ENCODE peak calls at places on chromosomes 5 and 9, in five cellular contexts. U is A549, G is K562, Z is HepG2, O is GM12878. L is an unnamed sample.

GRCh38 chr9:112207451-112207850 is 32.4 kb upstream of the SUSD1 start:
- DNase-seq in Z (no peak), U (no peak), O (no peak), G (no peak), L (no peak)

GRCh38 chr9:127520941-127521918 is 69.9 kb downstream of the LRSAM1 start:
- DNase-seq in Z (no peak), O (no peak), G (no peak), U (no peak), L (peak; percentile 90)

GRCh38 chr5:9421823-9422354 is 124.0 kb downstream of the SEMA5A start:
- DNase-seq in O (no peak), G (no peak), Z (no peak), U (no peak), L (no peak)

GRCh38 chr5:79109527-79110492 is 1.8 kb upstream of the BHMT start:
- DNase-seq in G (peak; percentile 45), O (no peak), Z (peak; percentile 28), U (peak; percentile 36), L (no peak)

GRCh38 chr5:20601678-20602100 is 613.7 kb upstream of the CDH18 start:
- DNase-seq in G (no peak), Z (no peak), U (peak; percentile 48), O (no peak), L (no peak)

GRCh38 chr9:88396836-88397577 is 8.8 kb downstream of the SPIN1 start:
- DNase-seq in O (no peak), G (no peak), Z (no peak), U (no peak), L (peak; percentile 53)

GRCh38 chr9:135992486-135993408 is 31.6 kb upstream of the UBAC1 start:
- DNase-seq in Z (peak; percentile 81), U (peak; percentile 70), O (no peak), G (peak; percentile 81), L (peak; percentile 81)

GRCh38 chr5:143979044-143979690 is 167.2 kb downstream of the HMHB1 start:
- DNase-seq in U (no peak), Z (no peak), G (no peak), O (no peak), L (no peak)

GRCh38 chr9:98790601-98791146 is 5.7 kb downstream of the ANKS6 start:
- DNase-seq in O (no peak), U (no peak), G (no peak), Z (no peak), L (no peak)

GRCh38 chr9:77851862-77852602 is 179.6 kb downstream of the GNAQ start:
- DNase-seq in O (no peak), Z (peak; percentile 39), G (no peak), U (no peak), L (peak; percentile 66)

GRCh38 chr5:93890657-93891056 is 149.3 kb upstream of the POU5F2 start:
- DNase-seq in G (no peak), U (no peak), O (no peak), Z (no peak), L (peak; percentile 7)

GRCh38 chr9:29548436-29548835 is 1975.2 kb upstream of the C9orf72 start:
- DNase-seq in G (no peak), Z (no peak), U (no peak), O (no peak), L (no peak)

GRCh38 chr9:9142001-9142400 is 1342.4 kb upstream of the DMAC1 start:
- DNase-seq in Z (no peak), U (no peak), O (no peak), G (no peak), L (no peak)

GRCh38 chr5:103262422-103262871 is 3.9 kb downstream of the MACIR start:
- DNase-seq in Z (no peak), G (peak; percentile 40), U (peak; percentile 24), O (no peak), L (peak; percentile 35)

GRCh38 chr5:60399507-60399906 is 300.5 kb downstream of the DEPDC1B start:
- DNase-seq in U (no peak), G (no peak), Z (no peak), O (no peak), L (no peak)

GRCh38 chr5:1551426-1551825 is 27.7 kb upstream of the LPCAT1 start:
- DNase-seq in G (no peak), O (no peak), U (no peak), Z (no peak), L (no peak)

DNA sequence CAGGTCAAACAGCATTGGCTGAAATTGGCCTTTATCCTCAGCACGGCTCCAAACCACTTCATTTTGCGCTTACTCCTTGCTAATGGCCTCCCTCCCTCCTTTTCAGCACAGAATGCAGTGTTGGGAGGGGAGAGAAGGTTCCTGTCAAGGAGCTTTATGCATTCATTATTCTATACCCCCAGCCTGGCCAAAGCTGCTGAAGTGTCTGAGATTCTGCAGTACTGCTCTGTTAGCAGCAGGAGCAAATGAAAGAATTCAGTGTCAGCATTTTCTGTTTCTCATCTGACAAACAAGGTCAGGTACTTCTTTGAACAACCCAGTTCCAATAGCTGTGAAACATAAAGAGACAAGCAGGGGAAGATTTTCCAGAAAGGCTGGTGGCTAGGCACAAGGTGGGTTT is 109.5 kb upstream of the APC start:
- DNase-seq in G (no peak), U (no peak), Z (no peak), O (no peak), L (no peak)
- TF ChIP-seq MYC in G (no peak), U (no peak), Z (no peak), O (no peak), L (no peak)

GRCh38 chr5:95966005-95966404 is 4.4 kb upstream of the ELL2 start:
- DNase-seq in U (peak; percentile 13), G (no peak), O (no peak), Z (peak; percentile 77), L (no peak)
- TF ChIP-seq POLR2A in U (no peak), G (no peak), O (no peak), Z (no peak), L (no peak)

GRCh38 chr5:40678021-40678939 is 1.4 kb upstream of the PTGER4 start:
- DNase-seq in Z (no peak), G (no peak), U (no peak), O (no peak), L (peak; percentile 66)
- H3K4me1 ChIP-seq in Z (peaks cover 12% of the 10 kb centered on the region), G (no peaks in the 10 kb centered on the region), U (peaks cover 20% of the 10 kb centered on the region), O (peaks cover 8% of the 10 kb centered on the region), L (peaks cover 26% of the 10 kb centered on the region)

GRCh38 chr5:32928761-32929160 is 217.6 kb downstream of the NPR3 start:
- DNase-seq in G (no peak), O (no peak), U (no peak), Z (no peak), L (no peak)
- TF ChIP-seq MYC in G (no peak), O (no peak), U (no peak), Z (no peak), L (no peak)

DNA sequence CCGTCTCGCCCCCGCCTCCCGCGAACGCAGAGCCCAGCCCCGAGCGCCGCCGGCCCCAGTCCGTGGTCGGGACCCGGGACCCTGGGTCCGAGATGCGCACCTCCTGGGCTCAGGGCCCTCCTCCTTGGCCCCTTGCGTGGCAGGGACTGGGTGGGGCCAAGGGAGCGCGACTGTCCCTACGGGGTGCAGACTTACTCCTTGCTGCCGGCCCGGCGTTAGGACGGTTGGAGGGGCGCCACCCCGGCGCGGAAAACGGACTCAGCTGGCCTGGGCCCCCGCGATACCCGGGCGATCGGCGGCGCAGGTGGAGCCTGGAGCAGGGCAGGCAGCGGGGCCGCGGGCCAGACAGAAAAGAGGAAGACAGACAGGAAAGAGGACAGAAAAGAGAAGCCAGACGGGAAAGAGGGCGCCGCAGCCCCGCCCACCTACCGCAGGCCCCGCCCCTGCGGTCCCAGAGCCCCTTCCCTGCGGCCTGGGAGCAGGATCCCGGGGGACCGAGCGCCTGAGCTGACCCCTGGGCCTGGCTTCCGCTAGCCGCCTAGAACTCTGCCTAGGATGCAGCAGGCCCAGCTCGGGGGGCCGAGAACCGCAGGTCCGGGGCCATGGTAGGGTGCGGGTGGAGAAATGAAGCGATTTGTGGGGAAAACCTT is at the start of gene GBGT1:
- DNase-seq in Z (no peak), U (no peak), O (no peak), G (peak; percentile 85), L (peak; percentile 55)
- TF ChIP-seq POLR2A in Z (no peak), U (no peak), O (no peak), G (peak; percentile 73), L (peak; percentile 64)

GRCh38 chr5:134540747-134541733 is 15.6 kb downstream of the JADE2 start:
- DNase-seq in U (no peak), Z (no peak), G (no peak), O (no peak), L (no peak)
- H3K4me1 ChIP-seq in U (no peaks in the 10 kb centered on the region), Z (no peaks in the 10 kb centered on the region), G (no peaks in the 10 kb centered on the region), O (peaks cover 68% of the 10 kb centered on the region), L (no peaks in the 10 kb centered on the region)

DNA sequence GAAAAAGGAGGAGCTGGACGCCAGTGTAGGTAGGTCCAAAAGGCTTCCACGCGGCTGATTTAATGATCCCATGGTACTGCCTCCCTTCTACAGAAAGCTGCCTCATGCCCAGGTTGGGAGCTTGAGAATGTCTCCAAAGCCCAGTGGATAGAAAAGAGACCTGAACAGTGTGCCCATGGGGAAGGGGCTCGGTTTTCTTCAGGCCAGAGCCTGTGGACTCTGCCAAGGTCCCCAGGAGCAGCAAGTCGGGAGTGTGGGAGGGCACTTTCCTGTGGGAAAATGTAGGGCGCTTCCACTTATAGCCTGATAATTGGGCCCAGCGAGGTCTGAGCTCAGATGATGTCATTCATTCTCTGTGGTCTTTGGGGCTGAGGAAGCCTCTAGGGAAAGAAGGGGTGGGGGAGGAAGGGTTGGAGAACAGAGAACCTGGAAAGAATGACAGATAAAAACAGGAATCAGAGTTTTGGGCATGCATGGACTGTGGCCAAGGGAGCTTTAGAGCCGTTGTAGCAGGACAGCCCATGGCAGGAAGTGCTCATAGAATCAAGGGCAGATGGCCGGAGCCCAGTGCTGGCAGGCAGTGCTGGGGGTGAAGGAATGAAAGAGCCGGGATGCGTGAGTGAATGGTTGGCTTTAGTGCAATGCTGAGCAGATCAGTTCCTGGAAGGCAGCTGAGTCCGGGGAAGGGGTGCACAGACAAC is 42.5 kb upstream of the SH3PXD2B start:
- DNase-seq in G (no peak), O (no peak), U (no peak), Z (no peak), L (peak; percentile 43)
- TF ChIP-seq MYC in G (no peak), O (no peak), U (no peak), Z (no peak), L (no peak)

GRCh38 chr9:94061864-94062263 is 22.4 kb upstream of the PTPDC1 start:
- DNase-seq in Z (no peak), U (no peak), O (no peak), G (no peak), L (no peak)
- TF ChIP-seq POLR2A in Z (no peak), U (no peak), O (no peak), G (no peak), L (no peak)

GRCh38 chr5:36659406-36659805 is 53.0 kb downstream of the SLC1A3 start:
- DNase-seq in Z (no peak), G (no peak), O (no peak), U (no peak), L (no peak)

GRCh38 chr5:36656556-36656955 is 50.1 kb downstream of the SLC1A3 start:
- DNase-seq in O (no peak), Z (no peak), U (no peak), G (no peak), L (no peak)

GRCh38 chr5:36655171-36655570 is 48.8 kb downstream of the SLC1A3 start:
- DNase-seq in G (no peak), Z (no peak), U (no peak), O (no peak), L (no peak)

GRCh38 chr5:36658016-36658415 is 51.6 kb downstream of the SLC1A3 start:
- DNase-seq in O (no peak), U (no peak), G (no peak), Z (no peak), L (no peak)

GRCh38 chr5:36657563-36657995 is 51.2 kb downstream of the SLC1A3 start:
- DNase-seq in U (peak; percentile 42), G (no peak), Z (peak; percentile 4), O (no peak), L (peak; percentile 51)
- H3K4me1 ChIP-seq in U (peaks cover 9% of the 10 kb centered on the region), G (no peaks in the 10 kb centered on the region), Z (no peaks in the 10 kb centered on the region), O (no peaks in the 10 kb centered on the region), L (no peaks in the 10 kb centered on the region)

GRCh38 chr9:120770923-120771322 is 22.3 kb downstream of the FBXW2 start:
- DNase-seq in U (no peak), Z (no peak), G (no peak), O (no peak), L (no peak)
- TF ChIP-seq MYC in U (no peak), Z (no peak), G (no peak), O (no peak), L (no peak)

L was measured in endothelial cell of umbilical vein.